ENCODE peak calls at places on chromosome 12, in four cellular contexts. P is DND-41, Q is endothelial cell of umbilical vein, H is PC-3. Z is an unnamed sample. For H3K36me3, the result is how much of the 10 kb centered on the place peaks cover.

GRCh38 chr12:131894981-131895639 is 688 bp downstream of the ULK1 start:
- DNase-seq in Q (peak), H (no peak), P (peak), Z (no peak)

GRCh38 chr12:19546027-19546426 is 106.7 kb downstream of the AEBP2 start:
- DNase-seq in H (no peak), P (no peak), Q (peak), Z (no peak)

GRCh38 chr12:107748472-107748871 is 12.5 kb downstream of the PRDM4 start:
- DNase-seq in Q (peak), H (peak), P (no peak), Z (no peak)

GRCh38 chr12:6890789-6891624 is 13.6 kb upstream of the LRRC23 start:
- DNase-seq in H (peak), Q (peak), P (peak), Z (peak)

GRCh38 chr12:52522346-52523011 is 2.3 kb upstream of the KRT5 start:
- DNase-seq in H (no peak), Q (no peak), P (no peak), Z (no peak)

GRCh38 chr12:132218915-132219314 is 74.7 kb downstream of the NOC4L start:
- DNase-seq in Q (peak), H (peak), P (peak), Z (peak)

GRCh38 chr12:75836533-75836932 is 195.0 kb downstream of the PHLDA1 start:
- DNase-seq in Q (no peak), H (no peak), P (no peak), Z (no peak)

GRCh38 chr12:48542300-48542928 is 17.0 kb downstream of the OR8S1 start:
- DNase-seq in P (no peak), H (peak), Q (peak), Z (peak)

GRCh38 chr12:118164798-118165486 is 29.0 kb downstream of the PEBP1 start:
- DNase-seq in P (no peak), Q (peak), H (peak), Z (peak)

GRCh38 chr12:132788375-132789098 is 26.9 kb upstream of the ANKLE2 start:
- DNase-seq in P (no peak), H (no peak), Q (no peak), Z (no peak)

GRCh38 chr12:78645956-78646355 is 218.6 kb upstream of the SYT1 start:
- DNase-seq in P (no peak), Q (no peak), H (no peak), Z (no peak)

GRCh38 chr12:85057370-85057963 is 21.3 kb downstream of the LRRIQ1 start:
- DNase-seq in H (peak), Q (peak), P (peak), Z (peak)

GRCh38 chr12:89051065-89051677 is 301.1 kb downstream of the DUSP6 start:
- DNase-seq in Q (peak), H (peak), P (peak), Z (peak)

GRCh38 chr12:109999649-109999971 is 380 bp downstream of the ANKRD13A start:
- DNase-seq in H (no peak), P (no peak), Q (no peak), Z (no peak)

GRCh38 chr12:127930122-127930521 is 336.8 kb upstream of the TMEM132C start:
- DNase-seq in P (no peak), Q (no peak), H (no peak), Z (no peak)

GRCh38 chr12:5172886-5173285 is 129.2 kb downstream of the KCNA5 start:
- DNase-seq in H (no peak), Q (no peak), P (no peak), Z (no peak)

GRCh38 chr12:9888665-9889273 is 7.5 kb downstream of the KLRF2 start:
- DNase-seq in P (no peak), Q (no peak), H (no peak), Z (no peak)

GRCh38 chr12:46942579-46942978 is 116.8 kb upstream of the SLC38A4 start:
- DNase-seq in P (no peak), Q (peak), H (peak), Z (no peak)

GRCh38 chr12:6751767-6752166 is 1.2 kb downstream of the MLF2 start:
- DNase-seq in H (no peak), Q (no peak), P (no peak), Z (no peak)

GRCh38 chr12:89470741-89471504 is 53.7 kb downstream of the GALNT4 start:
- DNase-seq in P (no peak), Q (peak), H (peak), Z (peak)

GRCh38 chr12:30795410-30795659 is 40.6 kb upstream of the CAPRIN2 start:
- DNase-seq in P (no peak), Q (no peak), H (no peak), Z (no peak)

GRCh38 chr12:31859232-31859977 is 99.8 kb upstream of the RESF1 start:
- DNase-seq in Q (no peak), P (no peak), H (no peak), Z (no peak)

GRCh38 chr12:132904718-132905328 is 17.4 kb upstream of the CHFR start:
- DNase-seq in Q (peak), H (peak), P (no peak), Z (peak)

GRCh38 chr12:575948-576612 is 87.2 kb downstream of the NINJ2 start:
- DNase-seq in P (peak), H (peak), Q (peak), Z (peak)

GRCh38 chr12:131318045-131318685 is 364.5 kb downstream of the ADGRD1 start:
- DNase-seq in Q (no peak), P (no peak), H (no peak), Z (no peak)

GRCh38 chr12:6186114-6186827 is 13.9 kb upstream of the CD9 start:
- DNase-seq in Q (no peak), H (no peak), P (no peak), Z (no peak)

GRCh38 chr12:26783791-26784379 is 49.1 kb downstream of the ITPR2 start:
- DNase-seq in H (no peak), Q (no peak), P (no peak), Z (no peak)

GRCh38 chr12:26939192-26939832 is 1.0 kb downstream of the FGFR1OP2 start:
- DNase-seq in P (no peak), Q (peak), H (peak), Z (peak)

GRCh38 chr12:48061943-48062719 is 43.7 kb downstream of the SENP1 start:
- DNase-seq in H (peak), P (no peak), Q (no peak), Z (peak)

GRCh38 chr12:124836759-124837158 is 26.9 kb downstream of the SCARB1 start:
- DNase-seq in H (no peak), P (no peak), Q (no peak), Z (peak)

GRCh38 chr12:13905795-13906194 is 75.6 kb downstream of the GRIN2B start:
- DNase-seq in P (no peak), Q (no peak), H (no peak), Z (no peak)

GRCh38 chr12:49557917-49558215 is 10.1 kb downstream of the MCRS1 start:
- DNase-seq in H (peak), P (no peak), Q (no peak), Z (no peak)

GRCh38 chr12:779745-780734 is 27.7 kb downstream of the WNK1 start:
- DNase-seq in Q (peak), P (no peak), H (peak), Z (no peak)

GRCh38 chr12:54682674-54683073 is 34.5 kb upstream of the DCD start:
- DNase-seq in H (no peak), Q (no peak), P (no peak), Z (no peak)

GRCh38 chr12:104957388-104958008 is 592 bp downstream of the SLC41A2 start:
- DNase-seq in H (peak), Q (peak), P (no peak), Z (peak)

GRCh38 chr12:104958946-104959841 is 1.1 kb upstream of the SLC41A2 start:
- DNase-seq in H (peak), Q (peak), P (no peak), Z (peak)

GRCh38 chr12:104958009-104958945 is at the start of gene SLC41A2:
- DNase-seq in P (peak), H (peak), Q (peak), Z (peak)

GRCh38 chr12:104955703-104956102 is 2.4 kb downstream of the SLC41A2 start:
- DNase-seq in Q (no peak), P (no peak), H (no peak), Z (no peak)

DNA sequence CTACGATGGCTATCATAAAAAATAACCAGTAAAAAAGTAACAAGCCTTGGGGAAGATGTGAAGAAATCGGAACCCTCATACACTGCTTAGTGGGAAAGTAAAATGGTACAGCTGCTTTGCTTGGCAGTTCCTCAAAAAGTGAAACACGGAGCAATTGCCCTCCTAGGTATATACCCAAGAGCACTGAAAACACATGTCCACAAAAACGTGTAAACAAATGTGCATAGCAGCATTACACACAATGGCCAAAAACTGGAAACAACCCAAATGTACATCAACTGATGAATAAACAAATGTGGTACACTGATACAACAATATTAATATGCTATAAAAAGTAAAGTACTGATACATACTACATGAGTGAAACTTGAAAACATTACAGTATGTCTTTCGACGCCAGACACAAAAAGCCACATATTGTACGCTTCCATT is 1.2 kb downstream of the SLC41A2 start:
- DNase-seq in P (no peak), H (peak), Q (no peak), Z (no peak)
- H3K4me3 ChIP-seq in P (no peak), H (peak), Q (no peak), Z (peak)

DNA sequence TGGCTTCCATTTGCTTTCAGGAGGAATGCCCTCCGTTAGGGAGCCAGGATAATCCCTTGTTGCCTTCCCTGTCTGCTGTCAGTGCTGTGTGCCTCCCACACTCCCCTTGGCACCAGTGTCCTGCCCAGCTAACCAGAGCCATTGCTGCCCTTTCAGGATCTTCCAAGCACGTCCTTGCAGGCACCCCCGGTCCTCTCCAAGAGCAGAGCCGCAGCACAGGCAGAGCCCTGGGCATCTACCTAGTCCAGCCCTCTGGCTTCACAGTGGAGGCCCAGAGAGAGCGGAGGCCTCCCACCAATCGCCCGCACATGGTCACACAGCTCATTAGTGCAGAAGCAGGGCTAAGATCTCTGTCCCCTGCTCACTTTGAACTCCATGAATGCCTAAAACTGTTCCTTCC is 39.0 kb upstream of the TSPAN9 start:
- DNase-seq in H (no peak), Q (no peak), P (no peak), Z (no peak)
- H3K27ac ChIP-seq in H (no peak), Q (no peak), P (no peak), Z (no peak)

GRCh38 chr12:67665679-67666078 is 17.1 kb downstream of the DYRK2 start:
- DNase-seq in H (no peak), Q (no peak), P (no peak), Z (no peak)

GRCh38 chr12:67659296-67659695 is 10.8 kb downstream of the DYRK2 start:
- DNase-seq in P (no peak), H (no peak), Q (no peak), Z (no peak)

GRCh38 chr12:67663121-67663520 is 14.6 kb downstream of the DYRK2 start:
- DNase-seq in Q (no peak), P (no peak), H (no peak), Z (no peak)

GRCh38 chr12:67658486-67658885 is 9.9 kb downstream of the DYRK2 start:
- DNase-seq in Q (no peak), P (no peak), H (no peak), Z (no peak)

GRCh38 chr12:67661311-67662011 is 12.9 kb downstream of the DYRK2 start:
- DNase-seq in H (peak), P (no peak), Q (no peak), Z (no peak)
- H3K36me3 ChIP-seq in H (under half), P (half or more), Q (under half), Z (under half)

DNA sequence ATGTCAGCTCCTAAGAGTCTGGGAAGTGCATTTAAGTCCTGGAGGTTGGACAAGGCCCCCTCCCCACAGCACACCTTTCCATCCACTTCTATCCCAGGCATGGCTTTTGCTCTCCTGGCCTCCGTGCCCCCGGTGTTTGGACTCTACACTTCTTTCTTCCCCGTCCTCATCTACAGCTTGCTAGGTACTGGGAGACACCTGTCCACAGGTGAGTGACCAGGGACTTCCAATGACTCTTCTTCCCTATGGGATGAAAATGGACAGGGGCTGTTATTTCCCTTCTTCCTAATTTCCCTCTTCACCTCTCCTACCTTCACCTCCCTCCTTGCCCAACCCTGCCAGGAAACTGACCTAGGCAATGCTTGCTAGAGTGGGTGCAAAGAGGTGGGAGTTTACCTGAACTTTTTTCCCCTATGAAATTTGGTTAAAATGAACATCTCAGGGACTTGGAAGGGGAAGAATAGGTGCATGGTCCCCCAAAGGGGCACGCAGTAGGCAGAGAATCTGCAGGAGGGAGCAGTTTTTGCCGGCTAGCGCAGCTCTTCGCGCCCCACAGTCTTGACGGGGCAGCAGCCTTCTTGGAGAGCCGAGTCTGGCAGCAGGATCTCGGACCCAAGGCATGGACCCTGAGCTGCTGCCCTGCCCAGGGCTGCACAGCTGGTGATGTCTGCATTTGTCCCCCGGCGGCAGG is 9.2 kb downstream of the ARHGEF25 start:
- DNase-seq in H (no peak), Q (no peak), P (no peak), Z (no peak)
- H3K4me3 ChIP-seq in H (no peak), Q (no peak), P (no peak), Z (no peak)

DNA sequence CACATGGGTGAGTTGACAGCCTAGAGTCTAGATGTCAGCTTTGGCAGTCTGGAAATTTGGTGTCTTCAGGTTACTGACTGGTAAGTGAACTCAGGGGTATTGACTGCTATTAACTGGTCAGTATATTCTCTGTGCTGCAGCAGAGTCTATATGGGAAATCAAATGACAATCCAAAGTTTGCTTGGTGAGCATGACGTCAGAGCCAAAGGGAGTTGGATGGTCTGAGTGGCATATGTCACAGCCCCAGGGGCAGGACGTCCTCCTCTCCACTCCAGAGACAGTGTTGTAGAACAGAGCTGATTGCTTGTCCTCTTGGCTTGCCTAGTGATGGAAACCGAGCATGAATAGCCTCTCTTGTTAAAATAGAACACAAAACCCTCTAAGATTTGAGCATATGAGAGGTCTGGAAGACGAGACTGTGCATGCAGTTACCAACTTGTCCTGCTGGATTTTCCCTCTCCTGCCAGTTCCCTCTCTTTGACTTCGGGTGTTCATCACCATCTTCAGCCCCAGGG is 3.3 kb upstream of the TBC1D30 start:
- DNase-seq in H (no peak), P (no peak), Q (no peak), Z (no peak)
- H3K27ac ChIP-seq in H (no peak), P (no peak), Q (no peak), Z (no peak)

GRCh38 chr12:15670756-15671155 is 118.4 kb downstream of the EPS8 start:
- DNase-seq in H (no peak), Q (no peak), P (no peak), Z (no peak)
- H3K36me3 ChIP-seq in H (under half), Q (under half), P (under half), Z (under half)

GRCh38 chr12:2053675-2054070 is 886 bp downstream of the CACNA1C start:
- DNase-seq in P (no peak), Q (no peak), H (no peak), Z (no peak)

GRCh38 chr12:2054091-2055018 is 1.6 kb downstream of the CACNA1C start:
- DNase-seq in H (no peak), P (no peak), Q (no peak), Z (no peak)

GRCh38 chr12:2052861-2053674 is at the start of gene CACNA1C:
- DNase-seq in P (peak), Q (peak), H (no peak), Z (peak)

GRCh38 chr12:2049604-2050540 is 2.9 kb upstream of the CACNA1C start:
- DNase-seq in P (no peak), H (no peak), Q (no peak), Z (peak)

DNA sequence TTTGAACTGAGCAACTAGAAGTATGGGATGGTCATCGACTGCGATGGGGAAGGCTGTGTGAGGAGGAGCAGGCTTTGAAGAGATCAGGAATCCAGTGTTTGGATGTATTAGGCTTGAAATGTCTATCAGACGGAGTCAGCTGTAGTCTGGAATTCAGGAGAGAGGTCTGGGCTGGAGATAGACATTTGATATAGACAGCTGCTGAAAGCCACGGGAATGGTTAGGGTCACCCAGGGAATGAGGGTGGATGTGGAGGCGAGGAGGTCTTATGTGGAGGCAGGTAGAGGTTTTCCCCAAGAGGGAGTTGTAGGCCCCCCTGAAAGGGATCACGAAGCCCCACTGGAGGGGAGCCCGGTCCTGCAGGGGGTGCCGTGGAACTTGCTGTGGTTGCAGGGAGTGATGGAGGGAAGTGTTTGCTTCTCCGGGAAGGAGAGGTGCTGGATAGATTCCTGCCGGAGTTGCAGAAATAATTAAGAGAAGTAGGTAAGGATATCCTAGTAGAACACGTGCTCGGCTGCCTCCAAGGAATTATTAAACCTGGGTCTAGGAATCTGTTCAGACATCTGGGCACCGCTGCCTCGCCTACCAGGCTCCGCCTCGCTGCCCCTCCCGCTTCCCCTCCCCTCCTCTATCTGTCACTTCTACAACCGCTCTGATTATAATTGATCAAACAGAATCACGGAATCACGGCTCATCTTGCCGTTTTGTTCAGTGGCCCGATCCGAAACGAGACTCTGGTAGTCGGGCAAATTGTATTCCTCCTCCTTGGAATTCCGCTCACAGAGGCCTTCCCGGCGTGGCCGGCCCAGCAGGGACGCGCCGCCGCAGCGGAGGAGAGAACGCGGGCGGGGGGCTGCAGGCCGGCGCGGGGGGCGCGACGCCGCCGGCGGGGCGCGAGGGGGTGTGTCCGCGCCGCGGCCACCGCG is 824 bp upstream of the CACNA1C start:
- DNase-seq in P (no peak), H (no peak), Q (no peak), Z (no peak)
- H3K4me3 ChIP-seq in P (no peak), H (no peak), Q (no peak), Z (peak)

GRCh38 chr12:64624035-64624434 is 13.7 kb downstream of the RASSF3 start:
- DNase-seq in P (no peak), H (no peak), Q (no peak), Z (no peak)

GRCh38 chr12:64621257-64621942 is 11.1 kb downstream of the RASSF3 start:
- DNase-seq in P (no peak), Q (peak), H (no peak), Z (no peak)

GRCh38 chr12:64616221-64616620 is 5.9 kb downstream of the RASSF3 start:
- DNase-seq in P (no peak), Q (peak), H (no peak), Z (no peak)

GRCh38 chr12:64618953-64619590 is 8.8 kb downstream of the RASSF3 start:
- DNase-seq in H (peak), Q (peak), P (no peak), Z (no peak)
- H3K27ac ChIP-seq in H (peak), Q (peak), P (no peak), Z (no peak)

Z was measured in small intestine.